ENCODE peak calls at places on chromosomes 7 and 10, in four cellular contexts. H is CD8-positive, alpha-beta memory T cell; D is stimulated activated CD4-positive, alpha-beta T cell treated with anti-CD3 and anti-CD28 coated beads, Interleukin-1b, Interleukin-23, amount 100 ng/mL, for 4 hours; P is mesothelial cell of epicardium. U is an unnamed sample.

GRCh38 chr10:100890696-100891271 is 22.0 kb upstream of the SLF2 start:
- DNase-seq in P (no peak), D (no peak), H (no peak), U (no peak)

GRCh38 chr7:45657136-45657889 is 83.1 kb downstream of the ADCY1 start:
- DNase-seq in P (no peak), H (no peak), D (no peak), U (no peak)

GRCh38 chr10:74586088-74586585 is 240.3 kb upstream of the KAT6B start:
- DNase-seq in D (no peak), P (no peak), H (peak), U (no peak)

GRCh38 chr7:100825215-100825671 is 2.1 kb downstream of the EPHB4 start:
- DNase-seq in P (no peak), D (no peak), H (no peak), U (no peak)

GRCh38 chr10:122850705-122851640 is 5.3 kb upstream of the CUZD1 start:
- DNase-seq in H (no peak), P (no peak), D (no peak), U (no peak)

GRCh38 chr7:33107136-33108066 is 1.8 kb downstream of the RP9 start:
- DNase-seq in P (no peak), H (peak), D (no peak), U (peak)

GRCh38 chr10:118692911-118693310 is 61.9 kb downstream of the CACUL1 start:
- DNase-seq in H (no peak), D (no peak), P (no peak), U (peak)

GRCh38 chr10:70169011-70169410 is 1.3 kb downstream of the SAR1A start:
- DNase-seq in P (no peak), H (no peak), D (no peak), U (no peak)

GRCh38 chr10:28331821-28332220 is 29.0 kb upstream of the MPP7 start:
- DNase-seq in H (no peak), P (no peak), D (no peak), U (no peak)